ENCODE peak calls at places on chromosomes 11 and 22, in five cellular contexts. P, I, N, T and Y are unnamed samples. For H3K36me3, the result is how much of the 10 kb centered on the place peaks cover.

GRCh38 chr11:119315139-119316016 is 1.6 kb downstream of the MCAM start:
- DNase-seq in T (peak), N (no peak), I (peak), P (no peak), Y (no peak)

GRCh38 chr11:46381046-46381835 is at the start of gene MDK:
- DNase-seq in P (no peak), I (no peak), T (peak), N (peak), Y (peak)

GRCh38 chr11:69055598-69056516 is 7.1 kb downstream of the TPCN2 start:
- DNase-seq in T (no peak), P (no peak), N (no peak), I (no peak), Y (peak)

GRCh38 chr22:32326647-32327046 is 31.0 kb upstream of the RFPL3 start:
- DNase-seq in I (no peak), N (no peak), T (peak), P (no peak), Y (no peak)

GRCh38 chr11:84136926-84137325 is 850.8 kb upstream of the CCDC90B start:
- DNase-seq in N (no peak), I (no peak), P (no peak), T (no peak), Y (no peak)

GRCh38 chr11:118027694-118028093 is 41.5 kb downstream of the IL10RA start:
- DNase-seq in N (no peak), P (no peak), I (no peak), T (no peak), Y (no peak)

GRCh38 chr22:37154925-37155712 is 5.4 kb upstream of the IL2RB start:
- DNase-seq in T (no peak), I (peak), N (no peak), P (no peak), Y (peak)

GRCh38 chr11:4083198-4083597 is 11.4 kb upstream of the RRM1 start:
- DNase-seq in P (no peak), T (no peak), I (no peak), N (no peak), Y (no peak)

DNA sequence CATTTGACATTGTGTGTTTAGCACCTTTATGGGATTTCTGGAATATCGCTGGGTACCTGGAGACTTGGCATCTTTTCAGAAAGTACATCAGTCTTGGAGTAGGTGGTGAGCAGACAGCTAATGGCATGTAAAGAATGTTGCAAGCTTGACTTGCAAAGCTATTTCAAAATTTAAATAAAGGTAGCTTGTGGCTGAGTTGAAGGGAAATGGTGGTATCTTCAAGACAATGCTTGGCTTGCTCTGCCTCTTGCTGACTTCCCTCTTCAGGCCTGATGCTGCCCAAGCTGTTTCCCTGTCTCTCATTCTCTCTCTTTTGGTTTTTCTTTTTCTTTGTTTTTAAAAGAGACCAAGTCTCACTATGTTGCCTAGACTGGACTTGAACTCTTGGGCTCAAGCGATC is 13.2 kb downstream of the ZNRF3 start:
- DNase-seq in N (no peak), I (no peak), T (no peak), P (no peak), Y (no peak)
- H4K91ac ChIP-seq in N (no peak), I (no peak), T (peak), P (no peak), Y (peak)

DNA sequence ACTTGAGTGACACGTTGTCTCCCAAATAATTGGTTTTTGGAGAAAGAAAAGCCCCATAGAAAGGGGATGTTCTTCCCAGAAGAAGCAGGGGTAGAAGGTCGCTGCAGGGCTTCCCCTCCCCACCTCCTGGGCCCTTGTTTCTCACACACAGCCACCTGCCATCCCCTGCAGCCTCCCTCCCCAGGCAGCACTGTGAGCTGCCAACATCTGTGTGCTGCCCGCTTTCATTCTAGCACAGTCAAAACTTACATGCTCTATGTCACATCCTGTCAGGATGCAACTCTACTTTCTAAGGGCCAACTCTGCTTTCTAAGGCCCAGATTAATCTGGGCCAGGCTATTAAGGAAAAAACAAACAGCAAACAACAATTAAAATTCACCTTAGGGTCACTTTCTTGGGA is 309.4 kb upstream of the ZC3H12C start:
- DNase-seq in P (no peak), T (no peak), N (no peak), I (no peak), Y (no peak)
- H4K8ac ChIP-seq in P (no peak), T (no peak), N (no peak), I (no peak), Y (no peak)

DNA sequence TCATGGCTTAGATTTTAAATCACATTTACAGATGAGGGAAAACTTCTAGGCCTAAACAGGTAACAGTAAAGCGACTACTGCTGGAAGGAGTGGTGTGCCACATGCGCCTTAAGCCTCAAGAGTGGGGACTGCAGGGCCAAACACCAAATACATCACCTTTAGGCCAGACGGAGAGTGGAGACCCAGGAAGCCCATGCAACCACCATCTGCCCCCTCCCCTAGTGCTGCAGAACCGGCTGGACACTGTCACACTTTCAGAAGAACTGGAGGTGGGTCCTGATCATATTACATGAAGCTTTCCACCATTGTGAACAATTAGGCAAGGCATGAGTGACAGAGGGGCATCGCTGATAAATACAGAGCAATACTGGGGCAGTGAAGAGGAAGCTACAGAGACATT is 28.9 kb downstream of the SLC25A18 start:
- DNase-seq in I (no peak), T (no peak), N (no peak), P (no peak), Y (no peak)
- H3K36me3 ChIP-seq in I (half or more), T (half or more), N (under half), P (under half), Y (under half)

GRCh38 chr22:39183991-39184585 is 31.6 kb upstream of the CBX7 start:
- DNase-seq in P (peak), N (no peak), T (no peak), I (peak), Y (no peak)
- H4K91ac ChIP-seq in P (peak), N (no peak), T (peak), I (peak), Y (no peak)

GRCh38 chr11:74970852-74971395 is 17.8 kb upstream of the NEU3 start:
- DNase-seq in N (no peak), P (no peak), I (no peak), T (no peak), Y (peak)

GRCh38 chr11:74971424-74971823 is 17.3 kb upstream of the NEU3 start:
- DNase-seq in T (no peak), P (no peak), N (no peak), I (no peak), Y (no peak)

GRCh38 chr11:74966651-74967050 is 17.6 kb downstream of the SPCS2 start:
- DNase-seq in I (no peak), P (no peak), N (no peak), T (no peak), Y (no peak)
- H4K8ac ChIP-seq in I (no peak), P (no peak), N (no peak), T (no peak), Y (no peak)

GRCh38 chr11:27373392-27373791 is 10.4 kb upstream of the CCDC34 start:
- DNase-seq in P (no peak), I (no peak), T (no peak), N (no peak), Y (no peak)
- H3K36me3 ChIP-seq in P (under half), I (half or more), T (under half), N (under half), Y (under half)

DNA sequence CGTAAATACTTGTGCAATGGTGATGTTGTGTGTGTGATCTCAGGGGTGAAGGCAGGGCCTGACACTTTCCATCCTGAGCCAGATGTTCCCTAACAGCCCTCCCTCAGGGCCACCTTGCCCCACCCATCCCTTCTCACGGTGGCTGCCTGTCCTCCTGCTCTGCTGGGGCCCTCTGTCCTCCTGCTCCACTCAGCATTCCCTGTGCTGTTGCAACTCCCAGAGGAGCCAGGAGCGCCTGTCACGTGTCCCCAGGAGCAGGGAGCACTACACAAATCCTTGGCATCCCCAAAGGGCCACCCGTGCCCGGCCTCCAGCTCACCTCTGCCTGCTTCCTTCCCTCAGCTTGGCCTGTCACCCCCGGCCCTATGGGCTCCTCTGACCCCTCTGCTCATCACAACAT is 10.2 kb upstream of the CSNK1E start:
- DNase-seq in P (no peak), I (no peak), T (no peak), N (no peak), Y (no peak)
- H4K91ac ChIP-seq in P (peak), I (peak), T (peak), N (no peak), Y (no peak)

DNA sequence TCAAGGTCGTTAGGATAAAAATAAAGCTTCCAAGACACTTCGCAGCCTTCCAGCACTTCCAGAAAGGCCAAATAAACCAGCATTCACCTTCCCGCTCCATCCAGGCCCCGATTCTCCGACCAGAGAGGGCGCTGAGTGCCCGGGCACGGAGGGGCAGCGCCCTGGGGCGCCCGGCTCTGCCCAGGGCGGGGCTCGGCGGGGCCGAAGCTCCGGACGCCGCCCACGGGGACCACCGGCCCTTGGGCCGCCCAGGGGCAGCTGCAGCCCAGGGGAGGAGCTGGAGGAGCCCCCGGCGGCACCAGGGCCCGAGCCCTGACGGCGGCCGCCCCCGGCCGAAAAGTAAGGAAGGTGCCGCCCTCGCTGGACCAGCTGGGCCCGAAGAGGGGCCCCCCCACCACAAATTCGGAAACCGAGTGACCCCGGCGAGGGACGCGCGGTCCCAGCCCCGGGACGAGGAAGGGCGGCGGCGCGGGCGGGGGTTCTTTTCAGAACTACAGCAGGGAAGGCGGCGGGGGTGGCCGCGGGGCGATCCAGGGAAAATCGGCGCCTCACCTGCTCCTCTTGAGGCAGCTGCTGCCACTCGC is 346 bp downstream of the ATL3 start:
- DNase-seq in P (no peak), N (no peak), I (peak), T (peak), Y (peak)
- H4K8ac ChIP-seq in P (peak), N (no peak), I (peak), T (peak), Y (peak)